ENCODE peak calls at places on chromosomes 12 and 14, in ten cellular contexts. U is type B pancreatic cell; K is Calu3; N is foreskin fibroblast; R is AG09309; I is omental fat pad; Z is CD4-positive, alpha-beta T cell; H is PC-3; G is A549; Y is epithelial cell of proximal tubule. O is an unnamed sample.

GRCh38 chr12:94721173-94721572 is 70.8 kb upstream of the TMCC3 start:
- DNase-seq in U (no peak), K (no peak), N (no peak), R (no peak), I (no peak), Z (no peak), H (no peak), G (no peak), Y (no peak), O (no peak)

GRCh38 chr12:104182144-104182543 is 33.4 kb upstream of the TXNRD1 start:
- DNase-seq in U (peak), K (no peak), N (peak), R (peak), I (no peak), Z (no peak), H (peak), G (no peak), Y (no peak), O (no peak)

GRCh38 chr12:29256598-29256997 is 107.5 kb downstream of the FAR2 start:
- DNase-seq in U (no peak), K (no peak), N (no peak), R (no peak), I (no peak), Z (no peak), H (no peak), G (no peak), Y (no peak), O (no peak)

GRCh38 chr12:24852420-24852819 is 96.5 kb downstream of the BCAT1 start:
- DNase-seq in U (no peak), K (no peak), N (no peak), R (no peak), I (no peak), Z (no peak), H (peak), G (no peak), Y (no peak), O (peak)

GRCh38 chr14:61538464-61539022 is 156.8 kb upstream of the HIF1A start:
- DNase-seq in U (no peak), K (no peak), N (no peak), R (no peak), I (no peak), Z (no peak), H (no peak), G (no peak), Y (no peak), O (no peak)

GRCh38 chr14:95235767-95236166 is 78.4 kb upstream of the DICER1 start:
- DNase-seq in U (no peak), K (no peak), N (no peak), R (no peak), I (no peak), Z (no peak), H (no peak), G (no peak), Y (no peak), O (no peak)

GRCh38 chr12:122659579-122659978 is 43.6 kb downstream of the HCAR2 start:
- DNase-seq in U (no peak), K (no peak), N (no peak), R (no peak), I (no peak), Z (no peak), H (no peak), G (no peak), Y (no peak), O (no peak)

GRCh38 chr12:115257791-115258190 is 573.8 kb upstream of the TBX3 start:
- DNase-seq in U (no peak), K (no peak), N (peak), R (peak), I (no peak), Z (no peak), H (peak), G (no peak), Y (no peak), O (no peak)

GRCh38 chr12:31119531-31120211 is 46.0 kb downstream of the DDX11 start:
- DNase-seq in U (no peak), K (no peak), N (no peak), R (no peak), I (no peak), Z (no peak), H (no peak), G (no peak), Y (no peak), O (no peak)

GRCh38 chr12:31120392-31121008 is 46.8 kb downstream of the DDX11 start:
- DNase-seq in U (no peak), K (no peak), N (no peak), R (no peak), I (no peak), Z (no peak), H (no peak), G (no peak), Y (no peak), O (no peak)

GRCh38 chr12:31118347-31118830 is 44.7 kb downstream of the DDX11 start:
- DNase-seq in U (peak), K (no peak), N (peak), R (no peak), I (no peak), Z (no peak), H (no peak), G (peak), Y (no peak), O (no peak)

GRCh38 chr12:31118831-31119530 is 45.3 kb downstream of the DDX11 start:
- DNase-seq in U (peak), K (peak), N (peak), R (no peak), I (no peak), Z (no peak), H (no peak), G (peak), Y (no peak), O (no peak)

DNA sequence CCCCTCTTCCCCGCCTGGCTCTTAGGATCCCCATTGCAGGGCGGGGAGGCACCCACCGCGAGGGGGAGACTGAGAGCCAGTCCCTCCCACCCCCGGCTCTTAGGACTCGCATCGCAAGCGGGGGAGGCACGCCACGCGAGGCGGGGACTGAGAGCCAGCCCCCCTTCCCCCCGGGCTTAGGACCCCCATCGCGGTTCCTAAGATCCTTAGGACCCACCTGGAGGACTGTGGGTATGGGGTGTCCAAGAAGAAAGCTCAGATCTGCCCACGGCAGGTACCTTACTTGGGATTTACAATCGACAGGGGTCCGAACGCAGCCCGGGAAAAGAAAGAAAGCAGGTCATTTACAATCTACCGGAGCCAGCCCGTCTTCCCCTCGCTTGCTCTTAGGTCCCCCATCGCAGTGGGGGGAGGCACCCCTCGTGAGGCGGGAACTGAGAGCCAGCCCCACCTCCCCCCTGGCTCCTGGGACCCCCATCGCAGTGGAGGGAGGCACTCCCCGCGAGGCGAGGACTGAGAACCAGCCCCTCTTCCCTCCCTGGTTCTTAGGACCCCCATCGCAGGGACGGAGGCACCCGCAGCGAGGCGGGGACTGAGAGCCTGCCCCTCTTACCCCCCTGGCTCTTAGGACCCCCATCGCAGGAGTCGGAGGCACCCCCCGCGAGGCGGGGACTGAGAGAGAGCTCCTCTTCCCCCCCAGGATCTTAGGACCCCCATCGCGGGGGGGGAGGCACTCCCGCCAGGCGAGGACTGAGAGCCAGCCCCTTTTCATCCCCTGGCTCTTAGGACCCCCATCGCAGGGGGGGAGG is 43.7 kb downstream of the DDX11 start:
- DNase-seq in U (peak), K (peak), N (peak), R (no peak), I (no peak), Z (peak), H (peak), G (peak), Y (no peak), O (peak)
- TF ChIP-seq CTCF in U (peak), K (peak), N (peak), R (peak), I (no peak), Z (peak), H (peak), G (peak), Y (peak), O (peak)

DNA sequence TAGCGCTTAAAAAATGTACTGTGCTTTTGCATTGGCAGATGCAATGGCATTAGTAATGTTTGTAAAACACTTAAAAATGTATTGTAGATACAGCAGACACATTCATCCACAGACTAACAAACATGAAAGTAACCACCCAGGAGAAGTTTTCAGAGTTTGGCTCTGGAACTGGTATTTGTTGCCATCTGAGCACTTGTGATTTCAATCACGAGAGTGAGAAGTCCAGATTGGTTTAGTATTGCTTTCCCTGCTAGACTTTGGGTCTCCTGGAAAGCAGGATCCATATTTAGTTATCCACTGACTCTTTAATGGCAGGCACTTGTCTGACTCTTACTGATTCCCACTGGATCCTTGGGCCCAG is 13.2 kb downstream of the RASSF8 start:
- DNase-seq in U (no peak), K (no peak), N (no peak), R (no peak), I (no peak), Z (no peak), H (no peak), G (no peak), Y (no peak), O (no peak)
- TF ChIP-seq CTCF in U (no peak), K (no peak), N (no peak), R (no peak), I (no peak), Z (no peak), H (peak), G (no peak), Y (no peak), O (no peak)

GRCh38 chr14:51554953-51555352 is 96.8 kb upstream of the FRMD6 start:
- DNase-seq in U (no peak), K (no peak), N (peak), R (no peak), I (no peak), Z (no peak), H (peak), G (no peak), Y (no peak), O (peak)
- TF ChIP-seq CTCF in U (no peak), K (no peak), N (peak), R (peak), I (no peak), Z (no peak), H (peak), G (peak), Y (peak), O (peak)

GRCh38 chr12:130463259-130463658 is 125.6 kb downstream of the PIWIL1 start:
- DNase-seq in U (no peak), K (no peak), N (no peak), R (no peak), I (no peak), Z (no peak), H (no peak), G (no peak), Y (no peak), O (no peak)

GRCh38 chr12:130461868-130462557 is 124.3 kb downstream of the PIWIL1 start:
- DNase-seq in U (no peak), K (no peak), N (no peak), R (no peak), I (no peak), Z (no peak), H (no peak), G (no peak), Y (no peak), O (no peak)

GRCh38 chr12:130459916-130460315 is 122.2 kb downstream of the PIWIL1 start:
- DNase-seq in U (no peak), K (no peak), N (no peak), R (no peak), I (no peak), Z (no peak), H (no peak), G (no peak), Y (no peak), O (no peak)

GRCh38 chr12:130462558-130462924 is 124.9 kb downstream of the PIWIL1 start:
- DNase-seq in U (no peak), K (no peak), N (no peak), R (no peak), I (no peak), Z (no peak), H (no peak), G (no peak), Y (no peak), O (no peak)

DNA sequence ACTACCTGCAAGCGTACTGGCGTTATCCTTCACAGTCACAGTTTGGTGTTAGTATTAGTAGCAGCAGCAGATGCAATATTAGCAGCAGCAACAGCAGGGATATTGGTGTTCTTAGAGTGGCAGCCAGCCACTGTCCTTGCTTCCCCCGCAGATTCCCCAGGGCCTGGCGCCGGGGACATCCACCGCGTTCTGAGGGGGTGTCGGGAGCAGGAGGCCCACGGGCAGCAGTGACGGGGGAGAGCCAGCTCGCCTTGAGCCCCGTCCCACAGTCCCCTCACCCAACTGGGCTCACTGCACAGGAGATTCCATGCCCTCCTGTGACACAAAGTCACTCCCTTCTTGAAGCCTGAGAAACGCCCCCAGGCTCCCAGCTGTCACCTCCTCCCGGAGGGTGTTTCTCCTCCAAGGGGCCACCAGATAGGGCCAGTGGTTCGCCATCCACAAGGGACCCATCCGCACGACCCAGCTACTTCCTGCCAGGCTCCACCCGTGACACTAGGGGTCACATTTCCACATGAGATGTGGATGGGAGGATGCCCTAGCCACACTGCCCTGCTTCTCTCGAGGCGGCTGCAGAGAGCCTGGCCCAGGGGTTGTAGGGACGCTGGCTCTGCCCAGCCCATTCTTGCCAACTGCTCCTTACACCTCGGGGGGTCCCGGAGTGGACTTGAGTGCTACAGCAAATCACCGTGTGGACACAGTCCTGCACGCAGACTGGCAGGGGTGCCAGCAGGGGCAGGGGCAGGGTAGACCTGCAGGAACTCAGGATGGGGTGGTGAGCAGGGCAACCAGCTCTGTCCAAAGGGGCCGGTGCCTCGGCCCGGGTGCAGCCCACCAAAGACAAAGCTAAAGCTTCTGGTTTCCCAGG is 123.2 kb downstream of the PIWIL1 start:
- DNase-seq in U (no peak), K (no peak), N (no peak), R (no peak), I (no peak), Z (no peak), H (no peak), G (no peak), Y (no peak), O (no peak)
- TF ChIP-seq CTCF in U (no peak), K (no peak), N (no peak), R (no peak), I (no peak), Z (no peak), H (no peak), G (no peak), Y (no peak), O (no peak)

DNA sequence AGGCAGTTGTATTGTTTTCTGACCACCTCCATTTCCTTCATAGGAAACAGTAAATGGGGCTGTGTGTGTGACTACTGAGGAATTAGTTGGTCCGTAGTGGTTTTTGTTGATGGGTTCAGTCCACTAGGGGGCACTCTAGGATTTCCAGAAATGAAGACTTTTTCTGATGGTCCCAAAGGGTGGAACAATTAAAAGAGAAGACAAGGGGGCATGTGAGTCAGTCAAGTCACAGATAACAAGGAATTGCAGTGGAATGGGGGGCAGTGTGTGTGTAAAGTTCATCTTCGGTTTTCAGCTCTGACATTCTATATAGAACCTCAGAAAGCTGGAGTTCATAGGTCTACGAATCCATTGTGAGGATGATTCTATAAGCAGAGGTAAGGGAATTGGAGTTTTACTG is 186.6 kb upstream of the OR4E1 start:
- DNase-seq in U (no peak), K (peak), N (no peak), R (no peak), I (no peak), Z (peak), H (peak), G (peak), Y (no peak), O (peak)
- TF ChIP-seq CTCF in U (peak), K (peak), N (peak), R (peak), I (no peak), Z (peak), H (peak), G (peak), Y (peak), O (peak)

DNA sequence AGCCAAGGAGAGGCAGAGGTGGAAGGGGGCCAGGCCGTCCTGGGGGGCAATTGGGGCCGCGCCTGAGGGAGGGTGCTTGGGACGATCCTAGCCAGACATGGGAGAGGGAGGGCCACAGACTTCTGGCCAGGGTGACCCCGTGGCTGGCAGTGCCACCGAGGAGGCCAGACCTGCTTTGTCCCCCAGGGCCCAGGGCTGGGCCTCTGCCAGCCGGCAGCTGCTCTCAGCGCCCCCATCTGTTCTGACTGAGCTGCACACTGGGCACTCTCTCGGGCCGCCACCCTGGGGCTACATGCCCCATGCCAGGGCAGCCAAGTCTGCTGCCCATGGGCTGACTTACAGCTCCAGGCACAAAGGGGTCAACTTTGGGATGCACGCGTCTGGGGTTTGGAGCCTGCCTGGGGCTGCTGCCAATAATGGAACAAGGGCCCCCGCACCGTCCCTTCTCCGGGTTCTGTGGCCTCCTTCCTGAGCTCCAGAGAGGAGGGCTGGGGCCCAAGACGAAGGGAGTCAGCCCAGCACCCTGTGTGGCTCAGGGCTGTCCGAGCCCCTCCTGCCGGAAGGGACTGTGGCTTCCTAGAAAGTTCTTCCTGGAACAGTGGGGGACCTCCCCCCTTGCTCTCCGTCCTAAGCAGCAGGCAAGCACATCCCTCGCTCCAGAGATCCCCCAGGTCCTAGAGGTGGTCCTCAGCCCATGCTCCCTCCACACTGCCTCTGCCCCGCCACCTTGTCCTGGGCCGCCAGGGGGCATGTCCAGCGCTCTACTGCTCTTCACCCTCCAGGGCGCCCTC is 1.1 kb downstream of the ADSS1 start:
- DNase-seq in U (no peak), K (peak), N (peak), R (no peak), I (no peak), Z (no peak), H (peak), G (peak), Y (no peak), O (no peak)
- TF ChIP-seq CTCF in U (peak), K (peak), N (peak), R (peak), I (no peak), Z (no peak), H (peak), G (peak), Y (peak), O (no peak)

O was measured in MM.1S.